ENCODE peak calls at places on chromosomes 16 and 17, in ten cellular contexts. C is nephron progenitor cell; N is stimulated activated CD4-positive, alpha-beta T cell treated with anti-CD3 and anti-CD28 coated beads, Interleukin-1b, Interleukin-23, amount 100 ng/mL, for 1 hour; D is Right ventricle myocardium superior; P is retina; V is endothelial cell; I is NCI-H460; U is pancreas; F is heart right ventricle; W is SK-N-SH. Q is an unnamed sample.

GRCh38 chr17:45155483-45155882 is 6.2 kb upstream of the HEXIM2 start:
- DNase-seq in C (no peak), N (no peak), D (no peak), P (no peak), V (no peak), I (no peak), U (no peak), F (no peak), W (no peak), Q (no peak)

GRCh38 chr17:78559749-78560368 is 17.3 kb downstream of the DNAH17 start:
- DNase-seq in C (no peak), N (no peak), D (no peak), P (no peak), V (no peak), I (no peak), U (peak), F (no peak), W (no peak), Q (no peak)

GRCh38 chr16:48525201-48526057 is 84.6 kb downstream of the N4BP1 start:
- DNase-seq in C (no peak), N (no peak), D (peak), P (no peak), V (no peak), I (no peak), U (no peak), F (no peak), W (no peak), Q (no peak)

GRCh38 chr17:72110953-72111339 is 9.9 kb upstream of the SOX9 start:
- DNase-seq in C (no peak), N (no peak), D (no peak), P (no peak), V (no peak), I (no peak), U (no peak), F (no peak), W (peak), Q (no peak)

GRCh38 chr17:48637323-48638260 is 11.4 kb upstream of the HOXB9 start:
- DNase-seq in C (peak), N (no peak), D (no peak), P (peak), V (no peak), I (no peak), U (no peak), F (no peak), W (no peak), Q (no peak)

GRCh38 chr16:4369006-4369766 is 2.5 kb upstream of the VASN start:
- DNase-seq in C (no peak), N (no peak), D (no peak), P (no peak), V (no peak), I (no peak), U (peak), F (peak), W (peak), Q (no peak)

GRCh38 chr16:48999508-48999907 is 282.1 kb downstream of the CBLN1 start:
- DNase-seq in C (no peak), N (no peak), D (no peak), P (no peak), V (no peak), I (no peak), U (no peak), F (no peak), W (no peak), Q (no peak)

GRCh38 chr16:87560428-87561199 is 41.7 kb upstream of the JPH3 start:
- DNase-seq in C (no peak), N (no peak), D (peak), P (no peak), V (peak), I (peak), U (no peak), F (peak), W (peak), Q (peak)

GRCh38 chr17:28726396-28726911 is 421 bp upstream of the TLCD1 start:
- DNase-seq in C (peak), N (no peak), D (no peak), P (no peak), V (peak), I (peak), U (no peak), F (no peak), W (no peak), Q (peak)

Q was measured in LoVo.